ENCODE peak calls at places on chromosomes 5 and 9, in seven cellular contexts. One of them, this sample, is unnamed.
A peak's percentile ranks its signal among the peaks of the same experiment; 100 is the strongest.

GRCh38 chr9:23005061-23005690 is 558.6 kb downstream of the DMRTA1 start:
- DNase-seq in HCT116: no peak
- DNase-seq in PC-3: no peak
- DNase-seq in hepatocyte: no peak
- DNase-seq in PC-9: no peak
- DNase-seq in GM23338: peak; percentile 2
- DNase-seq in OCI-LY7: no peak
- DNase-seq in this sample: no peak

GRCh38 chr5:159198063-159199036 is 11.0 kb downstream of the RNF145 start:
- DNase-seq in HCT116: no peak
- DNase-seq in PC-3: no peak
- DNase-seq in hepatocyte: no peak
- DNase-seq in PC-9: no peak
- DNase-seq in GM23338: no peak
- DNase-seq in OCI-LY7: peak; percentile 67
- DNase-seq in this sample: no peak

GRCh38 chr5:40570408-40571129 is 109.1 kb upstream of the PTGER4 start:
- DNase-seq in HCT116: no peak
- DNase-seq in PC-3: peak; percentile 82
- DNase-seq in hepatocyte: no peak
- DNase-seq in PC-9: peak; percentile 34
- DNase-seq in GM23338: no peak
- DNase-seq in OCI-LY7: peak; percentile 57
- DNase-seq in this sample: no peak

GRCh38 chr9:116320180-116320799 is 166.7 kb downstream of the PAPPA start:
- DNase-seq in HCT116: no peak
- DNase-seq in PC-3: no peak
- DNase-seq in hepatocyte: no peak
- DNase-seq in PC-9: no peak
- DNase-seq in GM23338: no peak
- DNase-seq in OCI-LY7: no peak
- DNase-seq in this sample: no peak

GRCh38 chr5:94775088-94775487 is 156.6 kb downstream of the SLF1 start:
- DNase-seq in HCT116: no peak
- DNase-seq in PC-3: no peak
- DNase-seq in hepatocyte: no peak
- DNase-seq in PC-9: no peak
- DNase-seq in GM23338: no peak
- DNase-seq in OCI-LY7: no peak
- DNase-seq in this sample: no peak

GRCh38 chr9:131012023-131012334 is 3.0 kb downstream of the LAMC3 start:
- DNase-seq in HCT116: no peak
- DNase-seq in PC-3: no peak
- DNase-seq in hepatocyte: no peak
- DNase-seq in PC-9: no peak
- DNase-seq in GM23338: no peak
- DNase-seq in OCI-LY7: no peak
- DNase-seq in this sample: no peak

GRCh38 chr9:36119476-36119875 is 17.1 kb upstream of the GLIPR2 start:
- DNase-seq in HCT116: no peak
- DNase-seq in PC-3: peak; percentile 20
- DNase-seq in hepatocyte: no peak
- DNase-seq in PC-9: no peak
- DNase-seq in GM23338: no peak
- DNase-seq in OCI-LY7: no peak
- DNase-seq in this sample: no peak

GRCh38 chr5:180628211-180628610 is 21.2 kb downstream of the FLT4 start:
- DNase-seq in HCT116: no peak
- DNase-seq in PC-3: no peak
- DNase-seq in hepatocyte: no peak
- DNase-seq in PC-9: no peak
- DNase-seq in GM23338: no peak
- DNase-seq in OCI-LY7: no peak
- DNase-seq in this sample: no peak

GRCh38 chr5:151757233-151758140 is 944 bp downstream of the ATOX1 start:
- DNase-seq in HCT116: no peak
- DNase-seq in PC-3: peak; percentile 59
- DNase-seq in hepatocyte: peak; percentile 32
- DNase-seq in PC-9: peak; percentile 84
- DNase-seq in GM23338: peak; percentile 40
- DNase-seq in OCI-LY7: peak; percentile 34
- DNase-seq in this sample: peak; percentile 46

GRCh38 chr5:127337876-127338275 is 47.3 kb downstream of the MEGF10 start:
- DNase-seq in HCT116: no peak
- DNase-seq in PC-3: no peak
- DNase-seq in hepatocyte: no peak
- DNase-seq in PC-9: no peak
- DNase-seq in GM23338: peak; percentile 38
- DNase-seq in OCI-LY7: no peak
- DNase-seq in this sample: no peak

GRCh38 chr5:160054047-160054446 is 45.1 kb downstream of the TTC1 start:
- DNase-seq in HCT116: no peak
- DNase-seq in PC-3: peak; percentile 33
- DNase-seq in hepatocyte: no peak
- DNase-seq in PC-9: no peak
- DNase-seq in GM23338: no peak
- DNase-seq in OCI-LY7: no peak
- DNase-seq in this sample: no peak

GRCh38 chr5:54135042-54135441 is 175.3 kb downstream of the ARL15 start:
- DNase-seq in HCT116: no peak
- DNase-seq in PC-3: no peak
- DNase-seq in hepatocyte: no peak
- DNase-seq in PC-9: no peak
- DNase-seq in GM23338: no peak
- DNase-seq in OCI-LY7: no peak
- DNase-seq in this sample: no peak

GRCh38 chr5:3200356-3200755 is 395.3 kb upstream of the IRX1 start:
- DNase-seq in HCT116: no peak
- DNase-seq in PC-3: no peak
- DNase-seq in hepatocyte: no peak
- DNase-seq in PC-9: no peak
- DNase-seq in GM23338: no peak
- DNase-seq in OCI-LY7: no peak
- DNase-seq in this sample: peak; percentile 12

DNA sequence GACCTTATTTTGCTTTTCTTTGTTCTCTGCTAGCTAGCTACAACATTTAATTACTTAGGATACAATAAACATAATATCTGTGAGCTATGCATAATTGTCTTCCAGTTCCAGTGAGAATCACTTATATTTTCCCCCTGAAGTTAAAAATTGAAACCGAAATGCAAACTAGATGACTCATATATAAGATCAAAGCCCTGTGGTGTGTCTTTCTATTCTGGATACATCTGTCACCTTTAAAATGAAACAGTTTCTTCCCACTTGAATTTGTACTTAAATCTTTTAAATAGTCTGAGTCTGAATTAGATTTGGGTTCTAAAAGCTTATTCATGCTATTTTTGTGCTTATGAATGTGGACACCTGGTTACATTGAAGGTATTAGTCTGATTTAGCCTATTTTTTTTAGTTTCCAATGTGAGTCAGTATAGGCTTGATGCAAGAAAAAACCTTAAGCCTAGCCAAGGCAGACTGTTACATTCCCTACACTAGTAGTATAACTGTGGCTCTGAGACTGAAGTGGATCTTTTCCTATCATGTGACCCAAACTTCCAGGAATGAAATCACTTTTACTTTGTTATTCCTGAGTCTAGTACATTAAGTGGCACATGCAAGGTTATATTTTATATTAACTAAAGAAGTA is 703.5 kb upstream of the RGMB start:
- DNase-seq in HCT116: no peak
- DNase-seq in PC-3: no peak
- DNase-seq in hepatocyte: no peak
- DNase-seq in PC-9: no peak
- DNase-seq in GM23338: no peak
- DNase-seq in OCI-LY7: no peak
- DNase-seq in this sample: peak; percentile 84
- H3K9me2 ChIP-seq in HCT116: no peaks in the 10 kb centered on the region
- H3K9me2 ChIP-seq in PC-3: no peaks in the 10 kb centered on the region
- H3K9me2 ChIP-seq in hepatocyte: no peaks in the 10 kb centered on the region
- H3K9me2 ChIP-seq in PC-9: no peaks in the 10 kb centered on the region
- H3K9me2 ChIP-seq in GM23338: no peaks in the 10 kb centered on the region
- H3K9me2 ChIP-seq in OCI-LY7: no peaks in the 10 kb centered on the region
- H3K9me2 ChIP-seq in this sample: no peaks in the 10 kb centered on the region

GRCh38 chr5:50745221-50745620 is 78.8 kb downstream of the PARP8 start:
- DNase-seq in HCT116: no peak
- DNase-seq in PC-3: no peak
- DNase-seq in hepatocyte: no peak
- DNase-seq in PC-9: no peak
- DNase-seq in GM23338: no peak
- DNase-seq in OCI-LY7: no peak
- DNase-seq in this sample: no peak

GRCh38 chr5:50738864-50739263 is 72.4 kb downstream of the PARP8 start:
- DNase-seq in HCT116: no peak
- DNase-seq in PC-3: no peak
- DNase-seq in hepatocyte: no peak
- DNase-seq in PC-9: no peak
- DNase-seq in GM23338: peak; percentile 62
- DNase-seq in OCI-LY7: no peak
- DNase-seq in this sample: no peak

GRCh38 chr5:50744761-50745160 is 78.3 kb downstream of the PARP8 start:
- DNase-seq in HCT116: no peak
- DNase-seq in PC-3: no peak
- DNase-seq in hepatocyte: peak; percentile 16
- DNase-seq in PC-9: no peak
- DNase-seq in GM23338: no peak
- DNase-seq in OCI-LY7: peak; percentile 14
- DNase-seq in this sample: peak; percentile 50

GRCh38 chr5:50740832-50741231 is 74.4 kb downstream of the PARP8 start:
- DNase-seq in HCT116: no peak
- DNase-seq in PC-3: no peak
- DNase-seq in hepatocyte: no peak
- DNase-seq in PC-9: no peak
- DNase-seq in GM23338: no peak
- DNase-seq in OCI-LY7: no peak
- DNase-seq in this sample: no peak
- TF ChIP-seq CTCF in HCT116: no peak
- TF ChIP-seq CTCF in PC-3: no peak
- TF ChIP-seq CTCF in hepatocyte: no peak
- TF ChIP-seq CTCF in PC-9: no peak
- TF ChIP-seq CTCF in GM23338: no peak
- TF ChIP-seq CTCF in OCI-LY7: no peak
- TF ChIP-seq CTCF in this sample: no peak

GRCh38 chr9:125558453-125559084 is 148.4 kb downstream of the MAPKAP1 start:
- DNase-seq in HCT116: peak; percentile 50
- DNase-seq in PC-3: peak; percentile 70
- DNase-seq in hepatocyte: peak; percentile 84
- DNase-seq in PC-9: peak; percentile 56
- DNase-seq in GM23338: peak; percentile 89
- DNase-seq in OCI-LY7: peak; percentile 72
- DNase-seq in this sample: peak; percentile 70

GRCh38 chr9:125559194-125559593 is 147.8 kb downstream of the MAPKAP1 start:
- DNase-seq in HCT116: no peak
- DNase-seq in PC-3: no peak
- DNase-seq in hepatocyte: no peak
- DNase-seq in PC-9: no peak
- DNase-seq in GM23338: no peak
- DNase-seq in OCI-LY7: no peak
- DNase-seq in this sample: no peak

GRCh38 chr9:125559894-125560293 is 147.1 kb downstream of the MAPKAP1 start:
- DNase-seq in HCT116: no peak
- DNase-seq in PC-3: no peak
- DNase-seq in hepatocyte: no peak
- DNase-seq in PC-9: no peak
- DNase-seq in GM23338: no peak
- DNase-seq in OCI-LY7: no peak
- DNase-seq in this sample: no peak

GRCh38 chr9:125564641-125565040 is 142.4 kb downstream of the MAPKAP1 start:
- DNase-seq in HCT116: no peak
- DNase-seq in PC-3: no peak
- DNase-seq in hepatocyte: no peak
- DNase-seq in PC-9: no peak
- DNase-seq in GM23338: no peak
- DNase-seq in OCI-LY7: no peak
- DNase-seq in this sample: no peak

GRCh38 chr9:125561497-125562148 is 145.4 kb downstream of the MAPKAP1 start:
- DNase-seq in HCT116: no peak
- DNase-seq in PC-3: no peak
- DNase-seq in hepatocyte: no peak
- DNase-seq in PC-9: no peak
- DNase-seq in GM23338: no peak
- DNase-seq in OCI-LY7: peak; percentile 9
- DNase-seq in this sample: peak; percentile 80
- H3K4me2 ChIP-seq in HCT116: no peak overlapping the region
- H3K4me2 ChIP-seq in PC-3: no peak overlapping the region
- H3K4me2 ChIP-seq in hepatocyte: no peak overlapping the region
- H3K4me2 ChIP-seq in PC-9: no peak overlapping the region
- H3K4me2 ChIP-seq in GM23338: no peak overlapping the region
- H3K4me2 ChIP-seq in OCI-LY7: peak overlapping the region; percentile 33
- H3K4me2 ChIP-seq in this sample: peak overlapping the region; percentile 69

GRCh38 chr5:37184748-37185364 is 64.3 kb downstream of the CPLANE1 start:
- DNase-seq in HCT116: no peak
- DNase-seq in PC-3: no peak
- DNase-seq in hepatocyte: no peak
- DNase-seq in PC-9: no peak
- DNase-seq in GM23338: no peak
- DNase-seq in OCI-LY7: peak; percentile 68
- DNase-seq in this sample: no peak

GRCh38 chr5:37190592-37190991 is 58.6 kb downstream of the CPLANE1 start:
- DNase-seq in HCT116: no peak
- DNase-seq in PC-3: peak; percentile 3
- DNase-seq in hepatocyte: no peak
- DNase-seq in PC-9: peak; percentile 39
- DNase-seq in GM23338: no peak
- DNase-seq in OCI-LY7: no peak
- DNase-seq in this sample: no peak

GRCh38 chr5:37187465-37187977 is 61.7 kb downstream of the CPLANE1 start:
- DNase-seq in HCT116: no peak
- DNase-seq in PC-3: no peak
- DNase-seq in hepatocyte: no peak
- DNase-seq in PC-9: no peak
- DNase-seq in GM23338: no peak
- DNase-seq in OCI-LY7: no peak
- DNase-seq in this sample: no peak

GRCh38 chr5:37189355-37189754 is 59.8 kb downstream of the CPLANE1 start:
- DNase-seq in HCT116: no peak
- DNase-seq in PC-3: no peak
- DNase-seq in hepatocyte: no peak
- DNase-seq in PC-9: no peak
- DNase-seq in GM23338: no peak
- DNase-seq in OCI-LY7: no peak
- DNase-seq in this sample: no peak
- H3K9me2 ChIP-seq in HCT116: no peaks in the 10 kb centered on the region
- H3K9me2 ChIP-seq in PC-3: no peaks in the 10 kb centered on the region
- H3K9me2 ChIP-seq in hepatocyte: no peaks in the 10 kb centered on the region
- H3K9me2 ChIP-seq in PC-9: peaks cover 3% of the 10 kb centered on the region
- H3K9me2 ChIP-seq in GM23338: peaks cover 3% of the 10 kb centered on the region
- H3K9me2 ChIP-seq in OCI-LY7: no peaks in the 10 kb centered on the region
- H3K9me2 ChIP-seq in this sample: no peaks in the 10 kb centered on the region

DNA sequence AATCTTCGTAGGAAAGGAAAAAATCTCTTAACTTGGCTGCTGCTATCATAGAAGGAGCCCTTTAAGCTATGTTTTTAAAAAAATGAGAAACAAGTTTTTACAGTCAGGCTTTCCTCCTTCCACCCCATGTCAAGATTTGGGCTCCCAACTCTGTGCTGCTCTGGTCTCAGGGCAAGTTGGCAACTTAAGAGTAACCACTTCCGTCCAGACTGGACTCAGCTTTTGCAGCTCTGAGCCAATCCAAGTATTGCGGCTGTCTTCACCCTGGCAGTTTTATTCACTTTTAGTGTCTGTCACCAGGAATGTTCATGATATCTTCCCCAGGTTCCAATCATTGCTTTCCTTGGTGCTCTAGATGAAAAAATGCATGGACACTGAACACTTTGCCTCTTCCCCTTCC is 115.9 kb upstream of the GAS1 start:
- DNase-seq in HCT116: no peak
- DNase-seq in PC-3: no peak
- DNase-seq in hepatocyte: no peak
- DNase-seq in PC-9: no peak
- DNase-seq in GM23338: no peak
- DNase-seq in OCI-LY7: no peak
- DNase-seq in this sample: no peak
- TF ChIP-seq CTCF in HCT116: no peak
- TF ChIP-seq CTCF in PC-3: no peak
- TF ChIP-seq CTCF in hepatocyte: no peak
- TF ChIP-seq CTCF in PC-9: no peak
- TF ChIP-seq CTCF in GM23338: no peak
- TF ChIP-seq CTCF in OCI-LY7: no peak
- TF ChIP-seq CTCF in this sample: no peak